ENCODE peak calls at places on chromosome 15, in seven cellular contexts. One of them, this sample, is unnamed.

GRCh38 chr15:55588818-55589122 is 625 bp upstream of the PYGO1 start:
- DNase-seq in fibroblast of lung: no peak
- DNase-seq in fibroblast of mammary gland: no peak
- DNase-seq in keratinocyte: no peak
- DNase-seq in mucosa of descending colon: no peak
- DNase-seq in cardiac muscle cell: no peak
- DNase-seq in brain microvascular endothelial cell: peak
- DNase-seq in this sample: no peak

GRCh38 chr15:55652909-55653495 is 64.9 kb upstream of the PYGO1 start:
- DNase-seq in keratinocyte: no peak
- DNase-seq in cardiac muscle cell: no peak
- DNase-seq in brain microvascular endothelial cell: no peak
- DNase-seq in fibroblast of mammary gland: no peak
- DNase-seq in fibroblast of lung: no peak
- DNase-seq in mucosa of descending colon: no peak
- DNase-seq in this sample: no peak

GRCh38 chr15:43086551-43086950 is 19.3 kb downstream of the UBR1 start:
- DNase-seq in fibroblast of mammary gland: peak
- DNase-seq in fibroblast of lung: peak
- DNase-seq in mucosa of descending colon: no peak
- DNase-seq in keratinocyte: no peak
- DNase-seq in cardiac muscle cell: no peak
- DNase-seq in brain microvascular endothelial cell: no peak
- DNase-seq in this sample: no peak

GRCh38 chr15:99486371-99487336 is 79.1 kb upstream of the MEF2A start:
- DNase-seq in keratinocyte: no peak
- DNase-seq in mucosa of descending colon: peak
- DNase-seq in fibroblast of lung: peak
- DNase-seq in fibroblast of mammary gland: peak
- DNase-seq in brain microvascular endothelial cell: no peak
- DNase-seq in cardiac muscle cell: peak
- DNase-seq in this sample: peak

GRCh38 chr15:45117327-45118130 is 3.4 kb downstream of the DUOXA2 start:
- DNase-seq in brain microvascular endothelial cell: no peak
- DNase-seq in keratinocyte: no peak
- DNase-seq in cardiac muscle cell: no peak
- DNase-seq in mucosa of descending colon: no peak
- DNase-seq in fibroblast of mammary gland: no peak
- DNase-seq in fibroblast of lung: no peak
- DNase-seq in this sample: no peak

GRCh38 chr15:56052389-56053045 is 59.1 kb upstream of the NEDD4 start:
- DNase-seq in cardiac muscle cell: peak
- DNase-seq in brain microvascular endothelial cell: no peak
- DNase-seq in mucosa of descending colon: no peak
- DNase-seq in fibroblast of mammary gland: peak
- DNase-seq in keratinocyte: no peak
- DNase-seq in fibroblast of lung: peak
- DNase-seq in this sample: no peak

GRCh38 chr15:55337160-55337559 is 18.1 kb downstream of the PIGB start:
- DNase-seq in cardiac muscle cell: no peak
- DNase-seq in keratinocyte: no peak
- DNase-seq in mucosa of descending colon: no peak
- DNase-seq in fibroblast of mammary gland: no peak
- DNase-seq in fibroblast of lung: no peak
- DNase-seq in brain microvascular endothelial cell: no peak
- DNase-seq in this sample: no peak

GRCh38 chr15:55403531-55403930 is 4.6 kb downstream of the CCPG1 start:
- DNase-seq in mucosa of descending colon: no peak
- DNase-seq in keratinocyte: no peak
- DNase-seq in cardiac muscle cell: peak
- DNase-seq in fibroblast of lung: peak
- DNase-seq in fibroblast of mammary gland: peak
- DNase-seq in brain microvascular endothelial cell: no peak
- DNase-seq in this sample: no peak

GRCh38 chr15:101689901-101690300 is 34.4 kb downstream of the TARS3 start:
- DNase-seq in brain microvascular endothelial cell: peak
- DNase-seq in keratinocyte: no peak
- DNase-seq in mucosa of descending colon: no peak
- DNase-seq in cardiac muscle cell: peak
- DNase-seq in fibroblast of mammary gland: peak
- DNase-seq in fibroblast of lung: peak
- DNase-seq in this sample: no peak

DNA sequence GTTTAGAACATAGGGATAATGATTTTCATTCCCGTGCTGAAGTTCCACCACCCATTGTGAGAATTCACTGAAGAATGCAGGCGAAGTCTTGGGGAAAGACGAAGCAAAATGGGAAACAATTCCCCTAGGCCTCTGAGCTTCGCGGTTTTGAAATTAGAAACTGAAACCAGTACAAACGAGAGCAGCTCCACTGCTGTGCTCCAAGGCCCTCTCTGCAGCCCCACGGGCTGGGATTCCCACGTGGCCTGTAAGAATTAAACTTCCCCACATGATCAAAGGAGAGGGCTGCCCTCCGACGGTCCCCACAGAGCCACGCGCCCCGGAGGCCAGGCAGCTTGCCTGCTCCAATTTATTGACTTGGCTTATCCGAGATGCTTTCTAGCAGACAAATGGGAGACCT is 143.9 kb downstream of the GREM1 start:
- DNase-seq in mucosa of descending colon: peak
- DNase-seq in brain microvascular endothelial cell: peak
- DNase-seq in keratinocyte: no peak
- DNase-seq in fibroblast of lung: peak
- DNase-seq in cardiac muscle cell: peak
- DNase-seq in fibroblast of mammary gland: peak
- DNase-seq in this sample: peak
- H3K4me3 ChIP-seq in mucosa of descending colon: no peak
- H3K4me3 ChIP-seq in brain microvascular endothelial cell: no peak
- H3K4me3 ChIP-seq in keratinocyte: peak
- H3K4me3 ChIP-seq in fibroblast of lung: peak
- H3K4me3 ChIP-seq in cardiac muscle cell: no peak
- H3K4me3 ChIP-seq in fibroblast of mammary gland: no peak
- H3K4me3 ChIP-seq in this sample: no peak

GRCh38 chr15:85475711-85476110 is 95.3 kb downstream of the AKAP13 start:
- DNase-seq in cardiac muscle cell: no peak
- DNase-seq in fibroblast of mammary gland: no peak
- DNase-seq in mucosa of descending colon: no peak
- DNase-seq in fibroblast of lung: no peak
- DNase-seq in keratinocyte: no peak
- DNase-seq in brain microvascular endothelial cell: no peak
- DNase-seq in this sample: no peak

GRCh38 chr15:85479071-85479647 is 98.8 kb downstream of the AKAP13 start:
- DNase-seq in brain microvascular endothelial cell: peak
- DNase-seq in fibroblast of mammary gland: peak
- DNase-seq in keratinocyte: no peak
- DNase-seq in cardiac muscle cell: peak
- DNase-seq in fibroblast of lung: peak
- DNase-seq in mucosa of descending colon: no peak
- DNase-seq in this sample: no peak

GRCh38 chr15:85475317-85475701 is 94.9 kb downstream of the AKAP13 start:
- DNase-seq in fibroblast of mammary gland: no peak
- DNase-seq in mucosa of descending colon: no peak
- DNase-seq in cardiac muscle cell: no peak
- DNase-seq in brain microvascular endothelial cell: no peak
- DNase-seq in keratinocyte: no peak
- DNase-seq in fibroblast of lung: no peak
- DNase-seq in this sample: no peak

GRCh38 chr15:85477061-85477460 is 96.7 kb downstream of the AKAP13 start:
- DNase-seq in keratinocyte: no peak
- DNase-seq in brain microvascular endothelial cell: no peak
- DNase-seq in fibroblast of mammary gland: no peak
- DNase-seq in fibroblast of lung: no peak
- DNase-seq in cardiac muscle cell: no peak
- DNase-seq in mucosa of descending colon: no peak
- DNase-seq in this sample: no peak

GRCh38 chr15:85477730-85478129 is 97.3 kb downstream of the AKAP13 start:
- DNase-seq in brain microvascular endothelial cell: peak
- DNase-seq in keratinocyte: no peak
- DNase-seq in fibroblast of mammary gland: peak
- DNase-seq in mucosa of descending colon: no peak
- DNase-seq in fibroblast of lung: peak
- DNase-seq in cardiac muscle cell: peak
- DNase-seq in this sample: no peak
- TF ChIP-seq CTCF in brain microvascular endothelial cell: peak
- TF ChIP-seq CTCF in keratinocyte: peak
- TF ChIP-seq CTCF in fibroblast of mammary gland: peak
- TF ChIP-seq CTCF in mucosa of descending colon: no peak
- TF ChIP-seq CTCF in fibroblast of lung: peak
- TF ChIP-seq CTCF in cardiac muscle cell: peak
- TF ChIP-seq CTCF in this sample: no peak

DNA sequence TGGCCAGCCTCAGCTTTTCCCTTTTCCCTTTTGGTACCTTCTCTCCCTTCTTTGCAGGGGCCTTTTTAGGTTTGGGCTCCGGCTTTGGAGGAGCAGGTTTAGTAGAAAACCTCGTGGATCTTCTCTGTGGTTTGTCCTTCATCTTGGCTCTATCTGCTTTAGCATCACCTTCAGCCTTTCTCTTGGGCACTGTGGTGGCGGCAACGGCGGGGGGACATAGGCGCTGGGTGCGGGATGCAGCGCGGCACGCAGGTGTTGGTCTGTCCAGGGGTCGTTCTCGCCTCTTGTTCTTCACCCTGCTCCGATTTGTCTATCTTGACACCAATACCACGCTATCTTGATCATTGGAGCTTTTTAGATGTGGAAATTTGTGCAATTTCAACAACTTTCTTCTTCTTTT is 64.5 kb upstream of the SMAD3 start:
- DNase-seq in mucosa of descending colon: no peak
- DNase-seq in fibroblast of mammary gland: no peak
- DNase-seq in keratinocyte: no peak
- DNase-seq in cardiac muscle cell: no peak
- DNase-seq in brain microvascular endothelial cell: no peak
- DNase-seq in fibroblast of lung: no peak
- DNase-seq in this sample: no peak
- H3K4me3 ChIP-seq in mucosa of descending colon: no peak
- H3K4me3 ChIP-seq in fibroblast of mammary gland: no peak
- H3K4me3 ChIP-seq in keratinocyte: no peak
- H3K4me3 ChIP-seq in cardiac muscle cell: no peak
- H3K4me3 ChIP-seq in brain microvascular endothelial cell: no peak
- H3K4me3 ChIP-seq in fibroblast of lung: no peak
- H3K4me3 ChIP-seq in this sample: no peak

DNA sequence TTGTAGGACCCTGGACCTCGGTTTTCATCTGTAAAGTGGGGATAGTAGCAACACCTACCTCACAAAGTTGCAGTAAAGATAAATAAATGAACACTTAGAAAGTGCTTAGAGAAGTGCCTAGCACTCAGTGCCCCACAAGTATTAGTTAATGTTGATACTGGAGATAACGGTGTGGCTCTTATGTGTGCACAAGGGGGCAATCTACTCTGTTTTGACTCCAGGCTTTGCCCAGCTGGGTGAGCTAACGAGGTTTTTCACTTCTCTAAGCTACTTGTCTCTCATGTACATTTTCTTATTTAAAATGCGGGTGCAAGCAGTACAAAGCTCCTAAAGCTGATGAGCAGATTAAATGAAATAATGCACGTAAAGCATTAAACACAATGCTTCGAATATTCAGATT is 193.5 kb upstream of the ICE2 start:
- DNase-seq in brain microvascular endothelial cell: no peak
- DNase-seq in cardiac muscle cell: no peak
- DNase-seq in fibroblast of mammary gland: no peak
- DNase-seq in mucosa of descending colon: no peak
- DNase-seq in fibroblast of lung: no peak
- DNase-seq in keratinocyte: no peak
- DNase-seq in this sample: no peak
- TF ChIP-seq CTCF in brain microvascular endothelial cell: peak
- TF ChIP-seq CTCF in cardiac muscle cell: no peak
- TF ChIP-seq CTCF in fibroblast of mammary gland: no peak
- TF ChIP-seq CTCF in mucosa of descending colon: no peak
- TF ChIP-seq CTCF in fibroblast of lung: no peak
- TF ChIP-seq CTCF in keratinocyte: no peak
- TF ChIP-seq CTCF in this sample: no peak

GRCh38 chr15:49842331-49842730 is 221.5 kb downstream of the DTWD1 start:
- DNase-seq in fibroblast of lung: no peak
- DNase-seq in keratinocyte: no peak
- DNase-seq in brain microvascular endothelial cell: no peak
- DNase-seq in cardiac muscle cell: no peak
- DNase-seq in fibroblast of mammary gland: no peak
- DNase-seq in mucosa of descending colon: no peak
- DNase-seq in this sample: no peak
- H3K4me3 ChIP-seq in fibroblast of lung: no peak
- H3K4me3 ChIP-seq in keratinocyte: no peak
- H3K4me3 ChIP-seq in brain microvascular endothelial cell: no peak
- H3K4me3 ChIP-seq in cardiac muscle cell: no peak
- H3K4me3 ChIP-seq in fibroblast of mammary gland: no peak
- H3K4me3 ChIP-seq in mucosa of descending colon: no peak
- H3K4me3 ChIP-seq in this sample: no peak

GRCh38 chr15:77629070-77630030 is 3.4 kb downstream of the LINGO1 start:
- DNase-seq in mucosa of descending colon: no peak
- DNase-seq in fibroblast of mammary gland: no peak
- DNase-seq in cardiac muscle cell: no peak
- DNase-seq in fibroblast of lung: no peak
- DNase-seq in brain microvascular endothelial cell: no peak
- DNase-seq in keratinocyte: no peak
- DNase-seq in this sample: no peak

GRCh38 chr15:77630064-77630463 is 2.6 kb downstream of the LINGO1 start:
- DNase-seq in cardiac muscle cell: no peak
- DNase-seq in brain microvascular endothelial cell: no peak
- DNase-seq in fibroblast of lung: no peak
- DNase-seq in mucosa of descending colon: no peak
- DNase-seq in keratinocyte: no peak
- DNase-seq in fibroblast of mammary gland: no peak
- DNase-seq in this sample: no peak

GRCh38 chr15:77631790-77632551 is 741 bp downstream of the LINGO1 start:
- DNase-seq in cardiac muscle cell: no peak
- DNase-seq in mucosa of descending colon: no peak
- DNase-seq in fibroblast of lung: no peak
- DNase-seq in fibroblast of mammary gland: no peak
- DNase-seq in keratinocyte: no peak
- DNase-seq in brain microvascular endothelial cell: no peak
- DNase-seq in this sample: no peak

GRCh38 chr15:77632760-77633133 is at the start of gene LINGO1:
- DNase-seq in keratinocyte: no peak
- DNase-seq in cardiac muscle cell: peak
- DNase-seq in brain microvascular endothelial cell: no peak
- DNase-seq in fibroblast of lung: no peak
- DNase-seq in fibroblast of mammary gland: peak
- DNase-seq in mucosa of descending colon: no peak
- DNase-seq in this sample: no peak

DNA sequence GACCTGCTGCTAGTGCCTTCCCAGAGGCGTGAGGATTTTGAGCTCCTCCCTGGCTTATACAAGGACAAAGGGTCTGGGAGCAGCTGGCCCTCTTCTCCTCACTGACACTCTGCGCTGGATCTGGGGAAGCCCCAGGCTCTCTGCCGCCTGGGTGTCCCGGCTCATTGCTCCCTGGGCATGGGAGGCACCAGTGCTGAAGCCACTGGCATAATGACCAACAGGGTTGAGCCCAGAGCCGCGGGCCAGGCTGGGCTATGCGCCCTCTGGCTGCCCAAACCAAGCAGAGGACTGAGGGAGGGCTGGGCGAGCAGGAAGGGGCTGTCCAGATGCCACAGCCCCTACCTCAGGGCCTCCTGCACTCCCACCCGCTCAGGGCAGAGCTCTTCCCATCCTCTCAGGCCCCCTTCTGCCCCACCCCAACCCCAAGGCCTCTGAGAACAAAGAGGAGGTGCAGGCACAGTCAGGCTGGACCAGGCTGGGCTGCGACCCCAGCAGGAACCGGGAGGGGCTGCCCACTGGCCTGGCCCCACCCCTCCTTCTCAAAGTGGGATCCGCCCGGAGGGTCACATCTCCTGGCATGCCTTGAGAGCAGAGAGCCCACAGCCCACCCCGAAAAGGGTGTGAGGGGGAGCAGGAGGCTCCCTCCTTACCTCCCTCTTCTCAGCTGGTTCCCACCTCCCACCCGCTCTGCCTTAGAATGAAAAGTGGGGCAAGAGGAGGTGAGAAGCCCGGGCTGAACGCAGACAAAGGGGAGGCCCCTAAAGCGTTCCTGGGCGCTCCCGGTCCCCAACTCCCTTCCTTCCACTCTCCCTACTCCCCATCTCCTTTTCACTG is 1.5 kb downstream of the LINGO1 start:
- DNase-seq in fibroblast of lung: no peak
- DNase-seq in fibroblast of mammary gland: no peak
- DNase-seq in cardiac muscle cell: no peak
- DNase-seq in keratinocyte: no peak
- DNase-seq in brain microvascular endothelial cell: no peak
- DNase-seq in mucosa of descending colon: no peak
- DNase-seq in this sample: no peak
- TF ChIP-seq CTCF in fibroblast of lung: peak
- TF ChIP-seq CTCF in fibroblast of mammary gland: no peak
- TF ChIP-seq CTCF in cardiac muscle cell: peak
- TF ChIP-seq CTCF in keratinocyte: no peak
- TF ChIP-seq CTCF in brain microvascular endothelial cell: peak
- TF ChIP-seq CTCF in mucosa of descending colon: no peak
- TF ChIP-seq CTCF in this sample: peak

This sample was measured in BJ.